ENCODE peak calls at places on chromosomes 11 and 22, in nine cellular contexts. B is stimulated activated CD8-positive, alpha-beta memory T cell treated with anti-CD3 and anti-CD28 coated beads, Interleukin-7, amount 100 ng/mL, for 24 hours; K is NCI-H1417 treated with DMSO at 0.1 percent for 48 hours; W is BE2C; R is endothelial cell; J is GM12891; P is amygdala; Z is neuronal stem cell; L is stimulated activated CD4-positive, alpha-beta T cell treated with anti-CD3 and anti-CD28 coated beads, Interleukin-1b, Interleukin-23, amount 100 ng/mL, for 4 hours. Y is an unnamed sample.

GRCh38 chr11:75802913-75803820 is 11.8 kb upstream of the UVRAG start:
- DNase-seq in B (peak), K (no peak), W (peak), R (peak), J (peak), P (peak), Z (peak), L (peak), Y (peak)

GRCh38 chr22:37303821-37304274 is 21.5 kb downstream of the CYTH4 start:
- DNase-seq in B (peak), K (no peak), W (peak), R (no peak), J (no peak), P (no peak), Z (no peak), L (peak), Y (no peak)

GRCh38 chr22:17430298-17430900 is 61.1 kb downstream of the CECR2 start:
- DNase-seq in B (no peak), K (no peak), W (no peak), R (no peak), J (no peak), P (no peak), Z (no peak), L (no peak), Y (no peak)

GRCh38 chr11:1106387-1106786 is 31.7 kb downstream of the MUC2 start:
- DNase-seq in B (no peak), K (no peak), W (no peak), R (no peak), J (no peak), P (no peak), Z (no peak), L (no peak), Y (no peak)

GRCh38 chr11:117900144-117900651 is 23.7 kb upstream of the FXYD6 start:
- DNase-seq in B (no peak), K (no peak), W (no peak), R (no peak), J (no peak), P (no peak), Z (no peak), L (no peak), Y (no peak)

GRCh38 chr11:69545976-69546617 is 64.6 kb downstream of the LINC01488 start:
- DNase-seq in B (no peak), K (no peak), W (no peak), R (no peak), J (no peak), P (no peak), Z (no peak), L (no peak), Y (peak)

GRCh38 chr22:47389201-47389600 is 626.8 kb downstream of the TBC1D22A start:
- DNase-seq in B (no peak), K (no peak), W (no peak), R (no peak), J (no peak), P (no peak), Z (no peak), L (no peak), Y (no peak)

GRCh38 chr11:8812438-8812837 is 98.6 kb upstream of the AKIP1 start:
- DNase-seq in B (no peak), K (no peak), W (no peak), R (no peak), J (no peak), P (no peak), Z (no peak), L (no peak), Y (no peak)

GRCh38 chr11:118572914-118573550 is 823 bp downstream of the ARCN1 start:
- DNase-seq in B (no peak), K (no peak), W (no peak), R (no peak), J (no peak), P (no peak), Z (peak), L (no peak), Y (peak)

GRCh38 chr22:36344106-36344827 is 43.5 kb downstream of the MYH9 start:
- DNase-seq in B (no peak), K (no peak), W (no peak), R (no peak), J (no peak), P (peak), Z (no peak), L (no peak), Y (no peak)

GRCh38 chr11:32722255-32722654 is 72.2 kb downstream of the CCDC73 start:
- DNase-seq in B (no peak), K (no peak), W (no peak), R (no peak), J (no peak), P (no peak), Z (no peak), L (no peak), Y (no peak)

GRCh38 chr11:72523991-72524390 is 89.7 kb upstream of the CLPB start:
- DNase-seq in B (no peak), K (no peak), W (no peak), R (no peak), J (no peak), P (no peak), Z (no peak), L (no peak), Y (no peak)

GRCh38 chr11:10651579-10652361 is 41.8 kb downstream of the IRAG1 start:
- DNase-seq in B (no peak), K (no peak), W (no peak), R (no peak), J (no peak), P (no peak), Z (no peak), L (no peak), Y (no peak)

GRCh38 chr11:46247664-46248063 is 29.8 kb upstream of the CREB3L1 start:
- DNase-seq in B (no peak), K (peak), W (peak), R (peak), J (no peak), P (no peak), Z (peak), L (no peak), Y (peak)

GRCh38 chr11:75142714-75143419 is 8.0 kb upstream of the SLCO2B1 start:
- DNase-seq in B (peak), K (no peak), W (peak), R (peak), J (peak), P (peak), Z (no peak), L (peak), Y (no peak)

GRCh38 chr11:94184861-94185260 is 56.2 kb downstream of the PANX1 start:
- DNase-seq in B (no peak), K (no peak), W (no peak), R (no peak), J (no peak), P (no peak), Z (no peak), L (no peak), Y (no peak)

GRCh38 chr22:31284241-31284745 is 8.0 kb downstream of the PIK3IP1 start:
- DNase-seq in B (no peak), K (no peak), W (no peak), R (no peak), J (no peak), P (no peak), Z (no peak), L (no peak), Y (peak)

GRCh38 chr11:116379185-116379828 is 393.5 kb downstream of the BUD13 start:
- DNase-seq in B (no peak), K (no peak), W (no peak), R (peak), J (no peak), P (no peak), Z (peak), L (no peak), Y (no peak)

GRCh38 chr22:41517172-41518047 is 26.9 kb downstream of the POLR3H start:
- DNase-seq in B (no peak), K (no peak), W (peak), R (peak), J (no peak), P (no peak), Z (peak), L (peak), Y (peak)

GRCh38 chr11:117520201-117520600 is 192.5 kb downstream of the CEP164 start:
- DNase-seq in B (no peak), K (no peak), W (no peak), R (no peak), J (no peak), P (no peak), Z (no peak), L (no peak), Y (no peak)

GRCh38 chr22:46588279-46589140 is 31.7 kb upstream of the GRAMD4 start:
- DNase-seq in B (no peak), K (no peak), W (no peak), R (no peak), J (no peak), P (no peak), Z (no peak), L (no peak), Y (no peak)

GRCh38 chr11:125272092-125272491 is 107.5 kb downstream of the PKNOX2 start:
- DNase-seq in B (no peak), K (no peak), W (no peak), R (no peak), J (no peak), P (no peak), Z (no peak), L (no peak), Y (no peak)

GRCh38 chr11:12441081-12441801 is 63.9 kb downstream of the PARVA start:
- DNase-seq in B (no peak), K (no peak), W (no peak), R (no peak), J (no peak), P (no peak), Z (no peak), L (no peak), Y (no peak)

GRCh38 chr11:61447601-61448551 is 18.0 kb downstream of the SDHAF2 start:
- DNase-seq in B (no peak), K (no peak), W (no peak), R (no peak), J (no peak), P (no peak), Z (no peak), L (no peak), Y (no peak)

GRCh38 chr11:45385844-45386243 is 99.7 kb upstream of the SYT13 start:
- DNase-seq in B (no peak), K (no peak), W (no peak), R (no peak), J (no peak), P (no peak), Z (no peak), L (no peak), Y (no peak)

Y was measured in D341Med.